ENCODE peak calls at places on chromosomes 13 and 19, in nine cellular contexts. B is progenitor cell of endocrine pancreas, M is AG10803, F is neural progenitor cell, Y is foreskin fibroblast, O is fibroblast of mammary gland, P is psoas muscle, C is AG04450, A is PC-3. E is an unnamed sample.

GRCh38 chr19:54665530-54665929 is 2.7 kb downstream of the LILRB4 start:
- DNase-seq in M (no peak), Y (no peak), P (no peak), O (no peak), A (no peak), C (no peak), F (no peak), B (no peak), E (no peak)

GRCh38 chr13:76043882-76044281 is 407.8 kb downstream of the LMO7 start:
- DNase-seq in O (no peak), M (no peak), B (no peak), A (no peak), P (no peak), Y (no peak), C (no peak), F (peak; percentile 19), E (no peak)

GRCh38 chr19:40745402-40745780 is 4.9 kb downstream of the ACTMAP start:
- DNase-seq in P (no peak), M (peak; percentile 61), Y (peak; percentile 64), B (no peak), O (peak; percentile 51), A (no peak), F (no peak), C (peak; percentile 24), E (no peak)

GRCh38 chr13:26011996-26012688 is 39.7 kb downstream of the SHISA2 start:
- DNase-seq in A (no peak), Y (no peak), O (no peak), B (no peak), M (no peak), F (no peak), C (no peak), P (no peak), E (no peak)

GRCh38 chr13:39602277-39602613 is 748 bp downstream of the LHFPL6 start:
- DNase-seq in F (no peak), Y (no peak), C (no peak), P (no peak), B (no peak), M (no peak), O (peak; percentile 11), A (no peak), E (no peak)

GRCh38 chr19:44623080-44623479 is 9.7 kb downstream of the IGSF23 start:
- DNase-seq in B (no peak), F (no peak), P (no peak), Y (peak; percentile 43), M (peak; percentile 73), C (no peak), O (peak; percentile 32), A (peak; percentile 9), E (no peak)

GRCh38 chr19:38252935-38253691 is 3.1 kb downstream of the PPP1R14A start:
- DNase-seq in P (peak; percentile 57), O (no peak), A (no peak), B (no peak), C (no peak), F (peak; percentile 43), Y (no peak), M (no peak), E (peak; percentile 97)

GRCh38 chr19:16160943-16161560 is 12.3 kb downstream of the CIB3 start:
- DNase-seq in O (peak; percentile 89), M (peak; percentile 30), B (no peak), F (no peak), Y (peak; percentile 67), A (peak; percentile 98), C (peak; percentile 27), P (no peak), E (no peak)

GRCh38 chr13:95204231-95204765 is 97.0 kb downstream of the ABCC4 start:
- DNase-seq in A (no peak), B (no peak), C (no peak), Y (no peak), O (no peak), F (no peak), M (no peak), P (no peak), E (peak; percentile 91)

GRCh38 chr19:38417544-38418506 is 8.2 kb downstream of the RASGRP4 start:
- DNase-seq in B (peak; percentile 74), C (no peak), M (no peak), Y (no peak), O (no peak), A (peak; percentile 62), F (peak; percentile 84), P (peak; percentile 80), E (no peak)

GRCh38 chr13:64551755-64552154 is 2678.4 kb downstream of the PCDH9 start:
- DNase-seq in Y (peak; percentile 93), P (no peak), M (peak; percentile 90), F (no peak), B (no peak), C (peak; percentile 57), A (peak; percentile 71), O (peak; percentile 89), E (no peak)

GRCh38 chr19:17580470-17581000 is 25.1 kb downstream of the COLGALT1 start:
- DNase-seq in M (no peak), C (no peak), P (no peak), B (no peak), Y (no peak), F (no peak), O (no peak), A (no peak), E (no peak)
- TF ChIP-seq CTCF in M (no peak), C (no peak), P (no peak), B (no peak), Y (no peak), F (no peak), O (peak; percentile 5), A (peak; percentile 21), E (no peak)

DNA sequence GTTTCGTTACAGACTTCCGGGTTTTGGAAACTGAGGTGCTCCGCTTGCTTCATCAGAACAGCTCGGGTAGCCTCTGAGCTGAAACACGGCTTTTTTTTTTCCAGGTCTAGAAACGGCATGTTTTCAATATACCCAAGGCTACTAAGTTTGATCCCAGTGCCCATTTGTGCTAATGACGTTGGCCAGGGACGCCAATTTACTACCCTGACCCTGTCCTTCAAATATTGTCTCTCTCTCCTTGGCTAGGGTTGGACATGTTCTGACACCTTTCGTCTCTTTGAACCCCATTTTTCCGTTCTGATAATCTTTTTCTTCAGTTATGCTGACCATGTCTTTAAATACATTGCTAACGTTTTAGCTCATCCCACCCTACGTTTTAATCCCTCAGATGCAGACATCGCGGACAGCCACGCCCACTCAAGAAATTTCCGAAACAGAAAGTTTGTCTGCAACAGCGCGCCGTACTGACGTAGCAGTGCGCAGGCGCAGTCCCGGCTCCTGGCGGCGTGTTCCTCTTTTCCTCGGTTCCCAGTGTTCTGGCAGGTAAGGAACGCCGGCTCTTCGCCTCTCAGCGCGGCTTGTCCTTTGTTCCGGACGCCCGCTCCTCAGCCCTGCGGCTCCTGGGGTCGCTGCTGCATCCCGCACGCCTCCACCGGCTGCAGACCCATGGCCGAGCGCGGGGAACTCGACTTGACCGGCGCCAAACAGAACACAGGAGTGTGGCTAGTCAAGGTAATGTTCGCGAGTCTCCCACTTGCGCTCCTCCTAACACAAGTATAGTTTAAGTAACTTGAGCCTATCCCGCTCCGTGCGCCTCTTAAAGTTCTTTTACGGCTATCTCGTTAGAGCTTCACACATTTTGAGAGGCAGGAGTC is at the start of gene GTF2F2:
- DNase-seq in B (peak; percentile 86), M (peak; percentile 87), F (peak; percentile 95), Y (peak; percentile 85), A (peak; percentile 84), C (peak; percentile 82), O (peak; percentile 87), P (peak; percentile 94), E (peak; percentile 91)
- TF ChIP-seq CTCF in B (no peak), M (no peak), F (peak; percentile 25), Y (no peak), A (no peak), C (no peak), O (no peak), P (no peak), E (no peak)

GRCh38 chr19:41745761-41746160 is 9.6 kb upstream of the CEACAM6 start:
- DNase-seq in M (no peak), C (no peak), B (no peak), P (no peak), F (no peak), Y (no peak), O (no peak), A (no peak), E (no peak)

GRCh38 chr19:41744850-41745249 is 10.5 kb upstream of the CEACAM6 start:
- DNase-seq in A (no peak), O (no peak), B (no peak), P (no peak), C (no peak), Y (no peak), M (no peak), F (no peak), E (no peak)

GRCh38 chr19:41748012-41748411 is 7.3 kb upstream of the CEACAM6 start:
- DNase-seq in P (no peak), C (no peak), Y (no peak), O (no peak), M (no peak), B (no peak), F (no peak), A (peak; percentile 39), E (no peak)

GRCh38 chr19:41741244-41741554 is 14.1 kb upstream of the CEACAM6 start:
- DNase-seq in C (no peak), O (no peak), Y (no peak), M (no peak), P (no peak), F (no peak), A (no peak), B (no peak), E (no peak)

GRCh38 chr19:41746593-41747227 is 8.6 kb upstream of the CEACAM6 start:
- DNase-seq in Y (peak; percentile 23), O (peak; percentile 57), M (peak; percentile 45), P (no peak), F (peak; percentile 31), A (peak; percentile 76), B (no peak), C (no peak), E (peak; percentile 66)
- TF ChIP-seq CTCF in Y (peak; percentile 48), O (peak; percentile 51), M (peak; percentile 65), P (peak; percentile 16), F (peak; percentile 27), A (peak; percentile 76), B (peak; percentile 11), C (peak; percentile 57), E (peak; percentile 63)

GRCh38 chr19:39602224-39602623 is at the start of gene LGALS13:
- DNase-seq in C (no peak), B (no peak), Y (no peak), M (no peak), A (no peak), O (no peak), P (no peak), F (no peak), E (no peak)

GRCh38 chr19:39603825-39604224 is 1.5 kb downstream of the LGALS13 start:
- DNase-seq in O (no peak), P (no peak), A (no peak), F (no peak), B (no peak), C (no peak), Y (no peak), M (no peak), E (no peak)

GRCh38 chr19:39607021-39607420 is 4.7 kb downstream of the LGALS13 start:
- DNase-seq in A (no peak), O (no peak), B (no peak), P (no peak), C (no peak), Y (no peak), M (no peak), F (no peak), E (no peak)

DNA sequence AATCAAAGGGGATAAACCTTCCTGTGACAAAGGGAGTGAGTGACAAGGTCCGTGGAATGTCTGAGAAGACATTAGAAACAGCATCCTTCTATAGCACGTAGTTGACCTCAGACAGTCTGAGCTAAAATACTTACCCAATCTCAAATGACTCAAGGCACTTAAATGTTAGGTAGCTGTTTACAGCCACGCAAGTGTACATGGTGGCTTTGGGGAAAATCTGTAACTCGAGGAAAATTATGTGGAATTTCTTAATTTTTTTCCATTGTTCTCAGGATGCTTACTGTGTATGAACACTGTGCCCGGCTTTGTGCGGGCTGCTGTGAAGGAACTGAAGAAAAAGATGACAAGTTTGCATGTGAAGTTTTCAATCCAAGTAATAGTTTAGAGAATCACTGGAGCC is 5.2 kb downstream of the LGALS13 start:
- DNase-seq in P (no peak), Y (no peak), O (no peak), M (no peak), B (no peak), F (no peak), A (no peak), C (no peak), E (no peak)
- TF ChIP-seq CTCF in P (no peak), Y (no peak), O (no peak), M (no peak), B (no peak), F (no peak), A (no peak), C (no peak), E (no peak)